ENCODE peak calls at places on chromosomes 6 and 20, in nine cellular contexts. O, V, N, L, G, D, K, Y and C are unnamed samples.

GRCh38 chr6:166728884-166729530 is 102.0 kb upstream of the RPS6KA2 start:
- DNase-seq in O (no peak), V (no peak), N (no peak), L (no peak), G (no peak), D (no peak), K (no peak), Y (no peak), C (no peak)

GRCh38 chr6:4610256-4610655 is 165.9 kb upstream of the CDYL start:
- DNase-seq in O (no peak), V (no peak), N (no peak), L (no peak), G (no peak), D (no peak), K (peak), Y (no peak), C (no peak)

GRCh38 chr20:34269996-34270627 is 28.9 kb downstream of the ASIP start:
- DNase-seq in O (no peak), V (no peak), N (no peak), L (no peak), G (no peak), D (no peak), K (no peak), Y (no peak), C (no peak)

GRCh38 chr20:6636209-6637159 is 131.0 kb upstream of the BMP2 start:
- DNase-seq in O (no peak), V (peak), N (no peak), L (peak), G (peak), D (no peak), K (peak), Y (no peak), C (no peak)

GRCh38 chr20:38325905-38326304 is 20.4 kb upstream of the LBP start:
- DNase-seq in O (no peak), V (no peak), N (no peak), L (no peak), G (peak), D (no peak), K (no peak), Y (no peak), C (no peak)

GRCh38 chr6:43608310-43608763 is 20.7 kb downstream of the GTPBP2 start:
- DNase-seq in O (peak), V (peak), N (no peak), L (peak), G (peak), D (peak), K (peak), Y (peak), C (peak)

GRCh38 chr6:97668716-97669115 is 385.7 kb upstream of the MMS22L start:
- DNase-seq in O (no peak), V (peak), N (no peak), L (no peak), G (no peak), D (peak), K (no peak), Y (no peak), C (no peak)

GRCh38 chr20:37301120-37301519 is 11.7 kb downstream of the MANBAL start:
- DNase-seq in O (no peak), V (no peak), N (no peak), L (no peak), G (no peak), D (no peak), K (no peak), Y (no peak), C (no peak)

GRCh38 chr6:153301602-153302001 is 170.5 kb upstream of the RGS17 start:
- DNase-seq in O (no peak), V (no peak), N (no peak), L (no peak), G (no peak), D (no peak), K (no peak), Y (no peak), C (no peak)

GRCh38 chr20:19874328-19874727 is 116.3 kb downstream of the RIN2 start:
- DNase-seq in O (no peak), V (no peak), N (no peak), L (no peak), G (no peak), D (no peak), K (peak), Y (no peak), C (no peak)

GRCh38 chr6:58073263-58073662 is 755.8 kb downstream of the PRIM2 start:
- DNase-seq in O (no peak), V (no peak), N (no peak), L (no peak), G (no peak), D (no peak), K (no peak), Y (no peak), C (no peak)

GRCh38 chr6:43972179-43972914 is 154.9 kb downstream of the MRPL14 start:
- DNase-seq in O (no peak), V (no peak), N (no peak), L (no peak), G (no peak), D (no peak), K (no peak), Y (no peak), C (no peak)

GRCh38 chr6:12241493-12242214 is 48.5 kb upstream of the EDN1 start:
- DNase-seq in O (no peak), V (no peak), N (no peak), L (no peak), G (no peak), D (no peak), K (no peak), Y (no peak), C (no peak)

GRCh38 chr6:51112731-51113130 is 294.1 kb downstream of the TFAP2B start:
- DNase-seq in O (no peak), V (no peak), N (no peak), L (no peak), G (no peak), D (no peak), K (no peak), Y (no peak), C (no peak)

GRCh38 chr20:31740208-31740607 is 1.1 kb downstream of the TPX2 start:
- DNase-seq in O (peak), V (no peak), N (no peak), L (peak), G (peak), D (peak), K (peak), Y (no peak), C (peak)

GRCh38 chr20:19212524-19213502 is at the start of gene SLC24A3:
- DNase-seq in O (peak), V (peak), N (no peak), L (no peak), G (peak), D (peak), K (peak), Y (no peak), C (peak)

GRCh38 chr6:69917834-69918233 is 51.5 kb downstream of the COL19A1 start:
- DNase-seq in O (no peak), V (no peak), N (no peak), L (peak), G (no peak), D (no peak), K (peak), Y (no peak), C (no peak)

GRCh38 chr6:144365176-144365710 is 80.1 kb downstream of the UTRN start:
- DNase-seq in O (no peak), V (no peak), N (no peak), L (no peak), G (no peak), D (no peak), K (no peak), Y (no peak), C (no peak)

GRCh38 chr20:14715400-14715799 is 378.0 kb upstream of the FLRT3 start:
- DNase-seq in O (no peak), V (no peak), N (no peak), L (no peak), G (no peak), D (no peak), K (no peak), Y (no peak), C (no peak)

GRCh38 chr6:114997813-114998292 is 655.0 kb upstream of the HS3ST5 start:
- DNase-seq in O (no peak), V (no peak), N (no peak), L (peak), G (no peak), D (no peak), K (peak), Y (no peak), C (no peak)

GRCh38 chr6:39840781-39841180 is 48.6 kb downstream of the DAAM2 start:
- DNase-seq in O (no peak), V (no peak), N (no peak), L (no peak), G (no peak), D (no peak), K (no peak), Y (no peak), C (no peak)

GRCh38 chr20:6711950-6712634 is 55.4 kb upstream of the BMP2 start:
- DNase-seq in O (no peak), V (no peak), N (no peak), L (no peak), G (no peak), D (no peak), K (no peak), Y (no peak), C (no peak)

GRCh38 chr20:42701948-42702347 is 487.8 kb downstream of the PTPRT start:
- DNase-seq in O (no peak), V (no peak), N (no peak), L (no peak), G (no peak), D (no peak), K (no peak), Y (no peak), C (no peak)